ENCODE peak calls at places on chromosomes 16 and 17, in four cellular contexts. W is transverse colon, T is stomach, G is SK-N-SH. E is an unnamed sample.

GRCh38 chr16:10584956-10585561 is 4.7 kb upstream of the EMP2 start:
- DNase-seq in G (no peak), T (no peak), W (no peak), E (no peak)

GRCh38 chr17:50909765-50910661 is 43.9 kb upstream of the TOB1 start:
- DNase-seq in G (no peak), W (no peak), T (no peak), E (no peak)

GRCh38 chr16:73068546-73069401 is 20.8 kb upstream of the ZFHX3 start:
- DNase-seq in T (no peak), W (peak; percentile 57), G (no peak), E (peak; percentile 61)

GRCh38 chr17:38908676-38909181 is 16.7 kb upstream of the LASP1NB start:
- DNase-seq in T (no peak), W (no peak), G (no peak), E (no peak)

GRCh38 chr17:19460695-19461094 is 49.7 kb downstream of the RNF112 start:
- DNase-seq in W (peak; percentile 22), T (no peak), G (no peak), E (no peak)

GRCh38 chr17:57671546-57672204 is 73.4 kb downstream of the CCDC182 start:
- DNase-seq in W (peak; percentile 71), G (peak; percentile 94), T (peak; percentile 74), E (peak; percentile 57)

GRCh38 chr17:38450699-38451029 is 22.4 kb downstream of the ARHGAP23 start:
- DNase-seq in G (no peak), W (no peak), T (no peak), E (no peak)

GRCh38 chr16:49437344-49437743 is 63.7 kb downstream of the C16orf78 start:
- DNase-seq in G (no peak), W (no peak), T (no peak), E (no peak)

GRCh38 chr16:48153689-48154265 is 2.0 kb downstream of the ABCC12 start:
- DNase-seq in W (no peak), T (no peak), G (no peak), E (no peak)

GRCh38 chr16:48318630-48319029 is 66.6 kb downstream of the SIAH1 start:
- DNase-seq in G (no peak), T (no peak), W (peak; percentile 10), E (no peak)

GRCh38 chr16:28524544-28525179 is 14.1 kb downstream of the NUPR1 start:
- DNase-seq in G (no peak), W (no peak), T (no peak), E (no peak)

GRCh38 chr17:61594294-61594825 is 3.3 kb upstream of the NACA2 start:
- DNase-seq in G (no peak), W (no peak), T (no peak), E (no peak)

GRCh38 chr17:43449470-43450202 is 34.1 kb upstream of the DHX8 start:
- DNase-seq in G (no peak), T (peak; percentile 34), W (no peak), E (no peak)

GRCh38 chr16:29784901-29785500 is 5.5 kb upstream of the KIF22 start:
- DNase-seq in G (no peak), T (peak; percentile 67), W (peak; percentile 69), E (no peak)

GRCh38 chr17:72233981-72234380 is 113.2 kb downstream of the SOX9 start:
- DNase-seq in G (no peak), W (no peak), T (no peak), E (no peak)

GRCh38 chr16:80883159-80883642 is 78.8 kb upstream of the CDYL2 start:
- DNase-seq in T (peak; percentile 66), G (no peak), W (peak; percentile 79), E (no peak)

GRCh38 chr16:88941051-88941932 is 35.7 kb downstream of the CBFA2T3 start:
- DNase-seq in W (peak; percentile 47), G (peak; percentile 52), T (peak; percentile 41), E (no peak)

GRCh38 chr17:80277751-80278671 is 17.4 kb downstream of the RNF213 start:
- DNase-seq in G (peak; percentile 35), W (no peak), T (no peak), E (no peak)

GRCh38 chr16:30875881-30876791 is 17.7 kb downstream of the BCL7C start:
- DNase-seq in T (no peak), W (peak; percentile 27), G (peak; percentile 55), E (no peak)

GRCh38 chr17:57523926-57524634 is 221.0 kb downstream of the CCDC182 start:
- DNase-seq in W (no peak), T (peak; percentile 71), G (no peak), E (no peak)

GRCh38 chr17:68602267-68602644 is 1.1 kb upstream of the FAM20A start:
- DNase-seq in G (no peak), W (no peak), T (no peak), E (no peak)

GRCh38 chr16:81866820-81867440 is 87.8 kb downstream of the PLCG2 start:
- DNase-seq in G (no peak), W (peak; percentile 59), T (peak; percentile 55), E (peak; percentile 15)

GRCh38 chr16:556479-557173 is 3.6 kb upstream of the PRR35 start:
- DNase-seq in G (peak; percentile 76), W (no peak), T (no peak), E (no peak)
- H3K27me3 ChIP-seq in G (peaks cover 24% of the 10 kb centered on the region), W (peaks cover 55% of the 10 kb centered on the region), T (peaks cover 33% of the 10 kb centered on the region), E (peaks cover 28% of the 10 kb centered on the region)

GRCh38 chr17:59842901-59843652 is 49.7 kb downstream of the TUBD1 start:
- DNase-seq in G (no peak), T (peak; percentile 74), W (peak; percentile 76), E (peak; percentile 28)
- TF ChIP-seq EP300 in G (no peak), T (no peak), W (no peak), E (peak; percentile 77)

GRCh38 chr16:3460121-3460520 is 16.6 kb downstream of the NAA60 start:
- DNase-seq in G (no peak), W (no peak), T (no peak), E (no peak)
- H3K27me3 ChIP-seq in G (no peaks in the 10 kb centered on the region), W (no peaks in the 10 kb centered on the region), T (no peaks in the 10 kb centered on the region), E (no peaks in the 10 kb centered on the region)

DNA sequence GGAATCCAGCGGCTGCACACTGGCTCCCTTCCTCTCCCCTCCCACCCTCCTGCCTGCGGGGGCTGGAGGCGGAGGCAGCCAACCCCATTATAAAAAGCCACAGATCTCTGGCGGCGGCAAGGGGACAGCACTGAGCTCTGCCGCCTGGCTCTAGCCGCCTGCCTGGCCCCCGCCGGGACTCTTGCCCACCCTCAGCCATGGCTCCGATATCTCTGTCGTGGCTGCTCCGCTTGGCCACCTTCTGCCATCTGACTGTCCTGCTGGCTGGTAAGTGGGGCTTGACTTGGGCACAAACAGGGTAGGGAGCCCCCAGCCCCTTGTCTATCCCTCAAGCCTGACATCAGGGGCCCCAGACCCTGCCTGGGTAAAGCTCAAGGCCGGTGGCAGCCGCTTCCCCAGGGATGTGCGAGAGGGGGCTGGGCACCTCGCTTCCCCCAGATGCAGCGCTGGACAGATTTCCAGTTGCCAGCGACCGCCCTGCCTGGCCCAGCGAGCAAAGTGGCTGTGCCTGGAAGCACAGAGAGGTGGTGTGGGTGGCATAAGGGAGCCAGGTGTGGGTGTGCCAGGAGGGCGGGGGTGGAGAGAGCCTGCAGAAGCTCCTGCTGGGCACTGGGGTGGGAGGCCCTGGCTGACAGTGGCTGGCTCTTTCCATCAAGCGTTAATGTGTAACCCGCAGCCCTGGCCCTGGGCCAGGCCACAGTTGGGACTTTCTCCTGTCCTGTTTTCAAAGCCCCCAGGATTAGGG is at the start of gene CX3CL1:
- DNase-seq in T (peak; percentile 40), G (peak; percentile 92), W (peak; percentile 76), E (peak; percentile 14)
- TF ChIP-seq EP300 in T (no peak), G (peak; percentile 64), W (no peak), E (no peak)

GRCh38 chr17:74197801-74198200 is 5.7 kb upstream of the RPL38 start:
- DNase-seq in W (no peak), G (no peak), T (no peak), E (no peak)

GRCh38 chr17:74201250-74201649 is 2.2 kb upstream of the RPL38 start:
- DNase-seq in W (peak; percentile 62), G (no peak), T (no peak), E (no peak)

GRCh38 chr17:74199306-74200092 is 4.0 kb upstream of the RPL38 start:
- DNase-seq in T (peak; percentile 77), W (peak; percentile 72), G (peak; percentile 93), E (peak; percentile 61)

GRCh38 chr17:74198694-74199093 is 4.8 kb upstream of the RPL38 start:
- DNase-seq in T (no peak), G (no peak), W (no peak), E (no peak)

DNA sequence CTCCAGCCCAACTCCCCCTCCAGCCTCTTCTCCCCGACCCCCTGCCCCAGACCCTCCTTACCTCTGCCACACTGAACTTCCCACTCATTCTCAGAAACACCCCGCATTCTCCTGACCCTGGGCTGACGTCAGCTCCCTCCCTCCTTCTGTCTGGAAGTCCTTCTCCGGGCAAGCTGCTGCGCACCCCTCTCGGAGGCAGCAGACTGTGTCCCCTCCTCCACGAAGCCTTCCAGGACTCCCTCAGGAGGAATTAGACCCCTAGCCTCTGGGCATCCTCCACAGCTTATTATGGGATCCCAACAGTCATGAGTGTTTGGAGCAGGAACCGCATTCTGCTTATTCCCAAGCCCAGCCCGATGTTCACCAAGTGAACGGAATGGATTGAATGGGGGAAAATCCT is 3.4 kb upstream of the RPL38 start:
- DNase-seq in W (no peak), T (no peak), G (no peak), E (no peak)
- H3K27me3 ChIP-seq in W (peaks cover 47% of the 10 kb centered on the region), T (peaks cover 27% of the 10 kb centered on the region), G (peaks cover 22% of the 10 kb centered on the region), E (no peaks in the 10 kb centered on the region)

DNA sequence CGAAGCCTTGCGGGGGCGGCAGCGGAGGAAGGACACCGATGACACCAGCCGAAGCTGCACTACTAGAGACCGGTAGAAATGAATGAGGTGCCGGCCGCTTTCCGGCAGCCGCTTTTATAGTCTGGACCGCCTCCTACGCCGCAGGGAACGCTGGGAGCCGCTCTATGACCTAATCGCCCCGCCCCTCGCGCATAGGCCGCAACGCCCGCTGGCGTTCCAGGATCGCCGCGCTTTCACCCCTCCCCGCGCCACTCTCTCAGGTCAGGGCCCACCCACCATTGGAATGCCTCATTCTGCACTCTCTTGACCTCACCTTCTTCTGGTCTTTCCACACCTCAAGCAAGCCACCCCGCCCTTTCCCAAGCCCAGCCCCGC is at the start of gene DDX5:
- DNase-seq in G (peak; percentile 97), W (peak; percentile 99), T (peak; percentile 98), E (peak; percentile 93)
- TF ChIP-seq EP300 in G (no peak), W (no peak), T (no peak), E (peak; percentile 99)

GRCh38 chr17:30921544-30922196 is at the start of gene ADAP2:
- DNase-seq in W (peak; percentile 77), G (peak; percentile 69), T (peak; percentile 75), E (peak; percentile 21)
- H3K27me3 ChIP-seq in W (peaks cover 61% of the 10 kb centered on the region), G (peaks cover 38% of the 10 kb centered on the region), T (peaks cover 18% of the 10 kb centered on the region), E (peaks cover 52% of the 10 kb centered on the region)